ENCODE peak calls at places on chromosomes 16 and 17, in six cellular contexts. O is activated CD4-positive, alpha-beta T cell treated with anti-CD3 and anti-CD28 coated beads for 48 hours; P is HuH-7; H is activated naive CD8-positive, alpha-beta T cell treated with anti-CD3 and anti-CD28 coated beads for 36 hours; E is mesothelial cell of epicardium; G is stimulated activated naive CD8-positive, alpha-beta T cell treated with anti-CD3 and anti-CD28 coated beads, Interleukin-15, Interleukin-2, amounts not matched to agents 100 U/mL and 50 U/mL, for 24 hours. M is an unnamed sample.

GRCh38 chr17:49217651-49218413 is 7.3 kb downstream of the ABI3 start:
- DNase-seq in O (peak; percentile 46), P (no peak), H (peak; percentile 64), E (no peak), G (peak; percentile 68), M (no peak)

GRCh38 chr16:29315916-29316517 is 90.5 kb downstream of the NPIPB11 start:
- DNase-seq in O (no peak), P (peak; percentile 36), H (no peak), E (no peak), G (no peak), M (peak; percentile 29)

GRCh38 chr17:9434502-9435113 is 141.0 kb downstream of the STX8 start:
- DNase-seq in O (no peak), P (no peak), H (no peak), E (no peak), G (no peak), M (no peak)

GRCh38 chr17:77795685-77796084 is 162.8 kb upstream of the TNRC6C start:
- DNase-seq in O (no peak), P (no peak), H (no peak), E (no peak), G (no peak), M (no peak)

GRCh38 chr16:31200821-31201510 is 1.6 kb downstream of the PYCARD start:
- DNase-seq in O (peak; percentile 67), P (no peak), H (no peak), E (no peak), G (peak; percentile 48), M (no peak)

GRCh38 chr17:704111-704864 is 10.4 kb downstream of the VPS53 start:
- DNase-seq in O (no peak), P (no peak), H (no peak), E (no peak), G (no peak), M (no peak)

GRCh38 chr17:63946440-63947363 is 14.6 kb upstream of the CD79B start:
- DNase-seq in O (peak; percentile 75), P (peak; percentile 95), H (peak; percentile 66), E (peak; percentile 62), G (peak; percentile 77), M (peak; percentile 41)

GRCh38 chr16:84088695-84089395 is 27.9 kb downstream of the MBTPS1 start:
- DNase-seq in O (peak; percentile 77), P (peak; percentile 17), H (peak; percentile 66), E (no peak), G (peak; percentile 64), M (peak; percentile 81)

GRCh38 chr16:69691980-69692911 is 34.1 kb downstream of the NQO1 start:
- DNase-seq in O (peak; percentile 22), P (no peak), H (peak; percentile 5), E (no peak), G (no peak), M (no peak)

GRCh38 chr17:7445011-7445927 is at the start of gene CHRNB1:
- DNase-seq in O (peak; percentile 39), P (peak; percentile 95), H (peak; percentile 42), E (peak; percentile 49), G (peak; percentile 41), M (no peak)

GRCh38 chr17:28728364-28729200 is at the start of gene NEK8:
- DNase-seq in O (peak; percentile 99), P (peak; percentile 95), H (peak; percentile 97), E (peak; percentile 98), G (peak; percentile 99), M (peak; percentile 82)

GRCh38 chr17:43908111-43908721 is 880 bp upstream of the MPP2 start:
- DNase-seq in O (peak; percentile 70), P (peak; percentile 82), H (peak; percentile 53), E (peak; percentile 58), G (peak; percentile 30), M (peak; percentile 87)

GRCh38 chr16:53769787-53770186 is 65.8 kb downstream of the FTO start:
- DNase-seq in O (no peak), P (no peak), H (no peak), E (no peak), G (no peak), M (no peak)

GRCh38 chr17:76635039-76635438 is 8.5 kb downstream of the ST6GALNAC1 start:
- DNase-seq in O (no peak), P (no peak), H (no peak), E (no peak), G (no peak), M (no peak)

GRCh38 chr17:9291912-9292562 is 270.7 kb downstream of the NTN1 start:
- DNase-seq in O (peak; percentile 67), P (peak; percentile 42), H (peak; percentile 35), E (peak; percentile 42), G (peak; percentile 66), M (peak; percentile 21)

GRCh38 chr16:84919267-84919666 is 92.1 kb downstream of the ZDHHC7 start:
- DNase-seq in O (no peak), P (no peak), H (no peak), E (no peak), G (no peak), M (no peak)

GRCh38 chr17:48307814-48308411 is 122.1 kb downstream of the SKAP1 start:
- DNase-seq in O (peak; percentile 63), P (peak; percentile 36), H (peak; percentile 28), E (peak; percentile 50), G (peak; percentile 45), M (peak; percentile 77)

GRCh38 chr16:50610331-50611262 is 62.4 kb downstream of the NKD1 start:
- DNase-seq in O (no peak), P (no peak), H (no peak), E (no peak), G (no peak), M (no peak)

GRCh38 chr17:31515226-31515759 is 123.8 kb downstream of the RAB11FIP4 start:
- DNase-seq in O (no peak), P (no peak), H (no peak), E (no peak), G (no peak), M (no peak)

GRCh38 chr16:59993101-59993500 is 1259.0 kb upstream of the GOT2 start:
- DNase-seq in O (no peak), P (no peak), H (no peak), E (no peak), G (no peak), M (no peak)

GRCh38 chr17:77308768-77309726 is 168.3 kb downstream of the SEC14L1 start:
- DNase-seq in O (no peak), P (no peak), H (no peak), E (no peak), G (no peak), M (no peak)

GRCh38 chr16:69334696-69335095 is 4.3 kb upstream of the PDF start:
- DNase-seq in O (no peak), P (no peak), H (no peak), E (no peak), G (no peak), M (no peak)

GRCh38 chr16:15644306-15644961 is 1.5 kb upstream of the MARF1 start:
- DNase-seq in O (no peak), P (peak; percentile 44), H (no peak), E (no peak), G (no peak), M (peak; percentile 89)

GRCh38 chr17:79850571-79851460 is 11.6 kb upstream of the CBX4 start:
- DNase-seq in O (peak; percentile 46), P (no peak), H (no peak), E (no peak), G (peak; percentile 24), M (no peak)

GRCh38 chr17:10557422-10557821 is 8.0 kb upstream of the MYH2 start:
- DNase-seq in O (no peak), P (no peak), H (no peak), E (no peak), G (no peak), M (no peak)

GRCh38 chr16:66608241-66609138 is 4.0 kb downstream of the CMTM3 start:
- DNase-seq in O (peak; percentile 93), P (peak; percentile 95), H (peak; percentile 85), E (peak; percentile 94), G (peak; percentile 93), M (peak; percentile 87)

GRCh38 chr17:58679263-58680037 is 12.4 kb downstream of the TEX14 start:
- DNase-seq in O (no peak), P (no peak), H (no peak), E (no peak), G (no peak), M (peak; percentile 26)

GRCh38 chr17:56653877-56654276 is 60.4 kb downstream of the NOG start:
- DNase-seq in O (peak; percentile 77), P (peak; percentile 28), H (peak; percentile 69), E (no peak), G (peak; percentile 60), M (peak; percentile 37)

GRCh38 chr16:31253642-31254045 is 6.1 kb upstream of the ITGAM start:
- DNase-seq in O (peak; percentile 65), P (peak; percentile 26), H (peak; percentile 21), E (no peak), G (peak; percentile 38), M (no peak)

GRCh38 chr16:26198221-26198620 is 506.5 kb downstream of the HS3ST4 start:
- DNase-seq in O (no peak), P (no peak), H (no peak), E (no peak), G (no peak), M (no peak)

GRCh38 chr16:85306071-85306792 is 194.0 kb upstream of the CIBAR2 start:
- DNase-seq in O (peak; percentile 92), P (peak; percentile 87), H (peak; percentile 85), E (no peak), G (peak; percentile 88), M (peak; percentile 95)

GRCh38 chr16:61936522-61936921 is 99.7 kb downstream of the CDH8 start:
- DNase-seq in O (no peak), P (no peak), H (no peak), E (no peak), G (no peak), M (no peak)

GRCh38 chr17:45131616-45132301 is 556 bp downstream of the PLCD3 start:
- DNase-seq in O (peak; percentile 66), P (peak; percentile 77), H (peak; percentile 50), E (peak; percentile 86), G (peak; percentile 71), M (peak; percentile 78)

GRCh38 chr16:35221482-35222185 is 1762.2 kb downstream of the TP53TG3F start:
- DNase-seq in O (no peak), P (no peak), H (no peak), E (no peak), G (no peak), M (no peak)